ENCODE peak calls at places on chromosomes 2 and 18, in nine cellular contexts. K is left cardiac atrium; V is HTR-8/SVneo; J is anterior cingulate cortex; A is stimulated activated CD4-positive, alpha-beta T cell treated with anti-CD3 and anti-CD28 coated beads, Interleukin-1b, Interleukin-23, amount 100 ng/mL, for 24 hours; N is EH; H is mammary epithelial cell; Q is germinal center; E is CD4-positive, alpha-beta T cell. F is an unnamed sample.

GRCh38 chr2:109611467-109612095 is 2.2 kb downstream of the SEPTIN10 start:
- DNase-seq in K (no peak), V (no peak), J (no peak), A (no peak), N (peak), H (peak), Q (no peak), E (no peak), F (no peak)

GRCh38 chr2:232516556-232516955 is 3.6 kb upstream of the PRSS56 start:
- DNase-seq in K (no peak), V (no peak), J (no peak), A (no peak), N (no peak), H (no peak), Q (no peak), E (no peak), F (no peak)

GRCh38 chr2:112175958-112176573 is 37.9 kb downstream of the FBLN7 start:
- DNase-seq in K (no peak), V (no peak), J (no peak), A (no peak), N (no peak), H (no peak), Q (no peak), E (no peak), F (no peak)

GRCh38 chr2:77922567-77922966 is 400.4 kb upstream of the LRRTM4 start:
- DNase-seq in K (no peak), V (no peak), J (no peak), A (no peak), N (no peak), H (no peak), Q (no peak), E (no peak), F (no peak)

GRCh38 chr18:12460874-12461273 is 53.1 kb downstream of the PRELID3A start:
- DNase-seq in K (peak), V (no peak), J (no peak), A (no peak), N (no peak), H (no peak), Q (no peak), E (no peak), F (no peak)

GRCh38 chr2:53987336-53987921 is 16.6 kb upstream of the PSME4 start:
- DNase-seq in K (no peak), V (no peak), J (no peak), A (no peak), N (peak), H (peak), Q (peak), E (no peak), F (no peak)

GRCh38 chr2:97871096-97871780 is 124.5 kb downstream of the TMEM131 start:
- DNase-seq in K (no peak), V (no peak), J (no peak), A (no peak), N (peak), H (peak), Q (no peak), E (no peak), F (no peak)

GRCh38 chr2:120761164-120761861 is 25.6 kb downstream of the GLI2 start:
- DNase-seq in K (no peak), V (no peak), J (no peak), A (no peak), N (no peak), H (no peak), Q (no peak), E (no peak), F (peak)

GRCh38 chr2:127052771-127053691 is 53.9 kb downstream of the BIN1 start:
- DNase-seq in K (peak), V (no peak), J (no peak), A (no peak), N (no peak), H (no peak), Q (no peak), E (no peak), F (no peak)

GRCh38 chr2:171342014-171342413 is 91.8 kb downstream of the METTL8 start:
- DNase-seq in K (no peak), V (no peak), J (no peak), A (no peak), N (peak), H (no peak), Q (no peak), E (no peak), F (no peak)

GRCh38 chr2:120375251-120376020 is 29.5 kb downstream of the INHBB start:
- DNase-seq in K (no peak), V (no peak), J (no peak), A (no peak), N (no peak), H (no peak), Q (no peak), E (no peak), F (no peak)

GRCh38 chr18:75830848-75831247 is 403.3 kb upstream of the SMIM21 start:
- DNase-seq in K (no peak), V (no peak), J (no peak), A (no peak), N (no peak), H (no peak), Q (no peak), E (no peak), F (no peak)

GRCh38 chr2:161576421-161576820 is 47.8 kb upstream of the SLC4A10 start:
- DNase-seq in K (no peak), V (no peak), J (no peak), A (no peak), N (peak), H (no peak), Q (peak), E (no peak), F (no peak)

GRCh38 chr2:200300065-200300464 is 6.4 kb upstream of the SPATS2L start:
- DNase-seq in K (no peak), V (no peak), J (no peak), A (no peak), N (no peak), H (no peak), Q (no peak), E (no peak), F (no peak)

GRCh38 chr18:79371536-79372210 is 24.1 kb upstream of the NFATC1 start:
- DNase-seq in K (no peak), V (no peak), J (no peak), A (no peak), N (no peak), H (no peak), Q (no peak), E (no peak), F (no peak)

GRCh38 chr2:102082591-102083586 is 59.7 kb upstream of the IL1R1 start:
- DNase-seq in K (peak), V (no peak), J (no peak), A (no peak), N (peak), H (peak), Q (no peak), E (no peak), F (no peak)

GRCh38 chr18:48365965-48366364 is 43.2 kb downstream of the ZBTB7C start:
- DNase-seq in K (no peak), V (no peak), J (no peak), A (no peak), N (no peak), H (no peak), Q (no peak), E (no peak), F (no peak)

F was measured in transverse colon.